ENCODE peak calls at places on chromosome 14, in six cellular contexts. A is WTC11, X is A549, F is endothelial cell of umbilical vein, R is HepG2, C is H1. T is an unnamed sample.

GRCh38 chr14:22781606-22782000 is 15.1 kb downstream of the OXA1L start:
- DNase-seq in X (no peak), F (no peak), C (no peak), R (no peak), A (no peak), T (no peak)

GRCh38 chr14:70780396-70781075 is 28.8 kb downstream of the MAP3K9 start:
- DNase-seq in A (no peak), X (no peak), C (no peak), R (no peak), F (no peak), T (no peak)

GRCh38 chr14:78107171-78107570 is 63.0 kb upstream of the NRXN3 start:
- DNase-seq in R (no peak), X (no peak), C (no peak), A (no peak), F (no peak), T (no peak)

GRCh38 chr14:37172024-37172869 is at the start of gene SLC25A21:
- DNase-seq in X (peak), A (peak), C (peak), R (peak), F (peak), T (peak)

GRCh38 chr14:29521526-29522137 is 406.0 kb downstream of the PRKD1 start:
- DNase-seq in R (no peak), A (peak), C (peak), X (no peak), F (peak), T (no peak)

GRCh38 chr14:68787235-68787727 is 5.6 kb downstream of the ZFP36L1 start:
- DNase-seq in F (peak), C (no peak), R (no peak), A (no peak), X (no peak), T (peak)

GRCh38 chr14:51596473-51596870 is 55.2 kb upstream of the FRMD6 start:
- DNase-seq in A (no peak), F (no peak), R (no peak), C (no peak), X (no peak), T (no peak)

GRCh38 chr14:61281186-61281676 is at the start of gene TMEM30B:
- DNase-seq in X (no peak), F (no peak), A (peak), R (no peak), C (peak), T (no peak)

GRCh38 chr14:92956961-92957360 is 34.0 kb downstream of the CHGA start:
- DNase-seq in A (no peak), X (no peak), R (no peak), C (no peak), F (no peak), T (no peak)

GRCh38 chr14:23605931-23606585 is 27.5 kb upstream of the JPH4 start:
- DNase-seq in A (no peak), C (no peak), X (no peak), F (no peak), R (no peak), T (no peak)

GRCh38 chr14:65222434-65222833 is 120.1 kb upstream of the MAX start:
- DNase-seq in C (peak), R (no peak), X (no peak), A (peak), F (peak), T (peak)

GRCh38 chr14:102316048-102316745 is 3.3 kb upstream of the ZNF839 start:
- DNase-seq in F (no peak), C (no peak), X (no peak), A (no peak), R (peak), T (no peak)

GRCh38 chr14:90491221-90491867 is 94.5 kb downstream of the CALM1 start:
- DNase-seq in X (no peak), R (no peak), C (peak), A (no peak), F (peak), T (no peak)

GRCh38 chr14:91754819-91755218 is 22.9 kb upstream of the CATSPERB start:
- DNase-seq in F (no peak), A (no peak), R (no peak), C (no peak), X (no peak), T (no peak)

GRCh38 chr14:50121506-50121905 is 5.1 kb upstream of the VCPKMT start:
- DNase-seq in F (no peak), C (no peak), R (no peak), X (no peak), A (no peak), T (no peak)

GRCh38 chr14:101716077-101716950 is 45.2 kb upstream of the PPP2R5C start:
- DNase-seq in A (no peak), C (no peak), R (no peak), X (no peak), F (no peak), T (peak)

GRCh38 chr14:44204061-44204815 is 302.8 kb downstream of the FSCB start:
- DNase-seq in R (no peak), X (no peak), A (no peak), C (no peak), F (no peak), T (peak)

GRCh38 chr14:85535916-85536834 is 6.2 kb downstream of the FLRT2 start:
- DNase-seq in A (no peak), X (peak), F (peak), C (no peak), R (peak), T (no peak)

GRCh38 chr14:68546839-68547238 is 246.0 kb downstream of the ZFP36L1 start:
- DNase-seq in X (no peak), R (no peak), F (no peak), A (no peak), C (peak), T (no peak)

GRCh38 chr14:98182385-98183055 is 1089.5 kb downstream of the BCL11B start:
- DNase-seq in F (no peak), A (no peak), C (no peak), X (no peak), R (no peak), T (no peak)

GRCh38 chr14:62670526-62670925 is 374.7 kb downstream of the KCNH5 start:
- DNase-seq in F (no peak), A (no peak), C (no peak), R (no peak), X (no peak), T (no peak)

GRCh38 chr14:62673014-62673727 is 372.1 kb downstream of the KCNH5 start:
- DNase-seq in F (no peak), C (no peak), R (no peak), X (no peak), A (no peak), T (no peak)

GRCh38 chr14:62661818-62662217 is 383.4 kb downstream of the KCNH5 start:
- DNase-seq in X (no peak), C (no peak), A (no peak), F (no peak), R (no peak), T (no peak)

GRCh38 chr14:62662811-62663477 is 382.3 kb downstream of the KCNH5 start:
- DNase-seq in A (peak), R (peak), C (no peak), F (no peak), X (no peak), T (no peak)

DNA sequence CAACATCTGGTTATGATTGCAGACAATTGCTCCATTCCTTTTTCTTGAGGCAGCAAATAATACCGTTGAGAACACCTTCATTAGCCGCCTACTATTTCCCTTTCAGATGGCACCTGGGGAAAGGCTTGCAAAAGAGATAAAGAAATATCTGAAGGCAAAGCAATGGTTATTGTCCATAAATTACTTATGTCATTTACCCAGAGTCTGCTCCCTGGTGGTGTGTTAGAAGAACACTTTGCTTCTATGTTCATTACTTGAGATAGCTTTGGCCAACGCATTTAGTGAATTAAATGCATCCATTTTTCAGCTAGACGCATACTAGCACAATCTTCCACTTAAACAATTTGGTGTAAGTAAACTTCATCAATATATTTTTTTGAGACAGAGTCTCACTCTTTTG is 377.7 kb downstream of the KCNH5 start:
- DNase-seq in C (no peak), F (no peak), A (no peak), X (no peak), R (no peak), T (no peak)
- TF ChIP-seq JUN in C (no peak), F (no peak), A (no peak), X (no peak), R (no peak), T (no peak)

GRCh38 chr14:59986556-59987059 is 66.7 kb downstream of the LRRC9 start:
- DNase-seq in X (no peak), F (no peak), R (no peak), C (no peak), A (no peak), T (no peak)

DNA sequence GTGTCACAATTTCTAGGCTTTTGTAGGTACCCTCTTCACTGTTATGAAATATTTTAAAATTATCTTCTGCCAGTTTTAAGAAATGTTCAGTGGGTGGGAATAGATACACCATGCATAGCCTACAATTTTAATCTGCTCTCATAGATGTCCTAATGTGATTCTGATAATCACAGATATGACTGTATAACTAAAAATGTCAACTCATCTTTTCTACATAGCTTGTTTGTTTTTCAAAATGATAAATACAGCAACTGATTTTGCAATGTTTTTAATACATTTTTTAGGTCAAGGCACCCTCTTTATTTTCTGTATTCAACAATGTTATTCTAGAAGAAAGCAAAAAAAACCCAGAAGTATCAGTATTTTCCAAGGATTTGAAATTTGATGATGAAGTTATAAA is 61.6 kb downstream of the LRRC9 start:
- DNase-seq in R (no peak), X (no peak), C (no peak), A (no peak), F (no peak), T (no peak)
- TF ChIP-seq JUN in R (no peak), X (no peak), C (no peak), A (no peak), F (no peak), T (no peak)

DNA sequence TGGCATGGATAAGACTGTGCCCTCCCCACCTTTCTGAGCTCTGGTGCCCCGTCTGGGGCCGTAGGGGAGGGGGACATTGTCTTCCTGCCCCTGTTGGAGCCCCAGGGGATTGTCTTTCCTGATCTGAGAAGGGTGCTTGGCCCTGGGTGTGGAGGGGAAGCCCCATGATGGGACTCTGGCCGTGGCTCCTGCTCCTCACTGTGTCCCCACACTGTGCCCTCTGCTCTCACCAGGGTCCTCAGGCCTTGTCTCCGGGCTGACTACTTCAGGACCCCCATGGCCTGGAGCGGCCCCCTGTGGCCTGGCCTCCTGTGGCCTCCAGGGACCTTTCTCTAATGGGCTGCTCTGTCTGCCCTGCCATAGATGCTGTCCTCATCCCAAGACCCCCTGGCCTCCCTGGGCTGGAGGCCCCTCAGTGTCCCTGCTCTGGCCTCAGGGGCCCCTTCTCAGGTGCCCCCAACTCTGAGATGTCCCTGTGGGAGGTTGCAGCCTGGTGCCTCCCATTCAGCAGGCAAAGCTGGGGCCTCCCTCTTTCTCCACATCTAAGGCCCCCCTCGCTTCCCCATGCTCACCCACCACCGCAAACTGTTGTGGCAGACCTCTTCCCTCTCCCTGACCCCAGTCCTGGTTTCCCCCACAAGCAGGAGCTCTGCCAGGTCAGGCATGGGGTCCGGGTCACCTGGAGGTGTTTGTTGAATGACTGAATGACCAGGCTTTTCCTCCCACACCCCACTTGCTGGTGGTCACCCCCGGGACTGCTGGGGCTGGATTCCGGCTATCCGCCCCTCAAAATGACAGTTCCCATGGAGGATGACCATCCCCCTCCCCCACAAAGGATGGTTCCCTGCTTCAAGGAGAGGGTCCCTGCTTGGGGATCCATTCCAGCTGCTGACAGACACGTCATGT is 4.0 kb downstream of the KIF26A start:
- DNase-seq in X (no peak), C (peak), A (peak), R (no peak), F (no peak), T (no peak)
- TF ChIP-seq JUN in X (no peak), C (no peak), A (no peak), R (no peak), F (no peak), T (no peak)

GRCh38 chr14:24888532-24888931 is 161.4 kb downstream of the STXBP6 start:
- DNase-seq in F (no peak), C (no peak), R (peak), A (no peak), X (no peak), T (no peak)

GRCh38 chr14:24892730-24893059 is 157.3 kb downstream of the STXBP6 start:
- DNase-seq in X (no peak), R (peak), F (no peak), A (no peak), C (no peak), T (no peak)

GRCh38 chr14:24889843-24890242 is 160.1 kb downstream of the STXBP6 start:
- DNase-seq in C (no peak), A (no peak), F (no peak), R (no peak), X (no peak), T (no peak)

GRCh38 chr14:24891987-24892729 is 157.8 kb downstream of the STXBP6 start:
- DNase-seq in X (no peak), A (no peak), R (no peak), C (no peak), F (no peak), T (no peak)

GRCh38 chr14:24890716-24891115 is 159.2 kb downstream of the STXBP6 start:
- DNase-seq in R (no peak), C (no peak), X (no peak), A (no peak), F (no peak), T (no peak)
- TF ChIP-seq JUN in R (no peak), C (no peak), X (no peak), A (no peak), F (no peak), T (no peak)

DNA sequence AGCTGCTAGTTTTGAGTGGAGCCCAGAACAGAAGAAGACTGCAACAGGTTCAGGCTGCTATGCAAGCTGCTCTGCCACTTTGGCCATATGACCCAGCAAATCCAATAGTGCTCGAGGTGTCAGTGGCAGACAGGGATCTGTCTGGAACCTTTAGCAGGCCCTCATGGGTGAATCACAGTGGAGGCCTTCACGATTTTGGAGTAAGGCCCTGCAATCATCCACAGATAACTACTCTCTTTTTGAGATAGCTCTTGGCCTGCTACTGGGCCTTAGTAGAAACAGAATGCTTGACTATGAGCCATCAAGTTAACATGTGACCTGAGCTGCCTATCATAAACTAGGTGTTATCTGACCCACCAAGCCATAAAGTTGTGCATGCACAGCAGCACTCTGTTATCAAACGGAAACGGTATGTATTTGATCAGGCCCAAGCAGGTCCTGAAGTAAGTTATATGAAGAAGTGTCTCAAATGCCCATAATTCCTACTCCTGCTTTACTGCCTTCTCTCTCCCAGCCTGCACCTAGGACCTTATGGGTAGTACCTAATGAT is 116.9 kb upstream of the CCDC196 start:
- DNase-seq in F (no peak), X (no peak), R (no peak), A (no peak), C (no peak), T (no peak)
- TF ChIP-seq JUN in F (no peak), X (no peak), R (no peak), A (no peak), C (no peak), T (no peak)